ENCODE peak calls at places on chromosomes 12 and 14, in four cellular contexts. G is CD8-positive, alpha-beta T cell; V is RCC 7860; S is G401. J is an unnamed sample.

GRCh38 chr14:100219126-100219785 is 19.7 kb upstream of the YY1 start:
- DNase-seq in G (no peak), V (no peak), S (peak), J (no peak)

GRCh38 chr12:124588689-124589318 is 21.4 kb upstream of the NCOR2 start:
- DNase-seq in G (no peak), V (peak), S (peak), J (peak)

GRCh38 chr12:132055535-132056096 is 88.5 kb downstream of the DDX51 start:
- DNase-seq in G (no peak), V (no peak), S (no peak), J (no peak)

GRCh38 chr14:81435578-81436295 is 35.6 kb upstream of the STON2 start:
- DNase-seq in G (peak), V (peak), S (peak), J (peak)

GRCh38 chr12:1579626-1580025 is 14.8 kb downstream of the FBXL14 start:
- DNase-seq in G (no peak), V (no peak), S (no peak), J (peak)

GRCh38 chr14:74913393-74913792 is 9.7 kb downstream of the RPS6KL1 start:
- DNase-seq in G (no peak), V (no peak), S (no peak), J (no peak)

GRCh38 chr12:57614178-57614947 is 3.1 kb downstream of the ARHGEF25 start:
- DNase-seq in G (no peak), V (no peak), S (peak), J (no peak)

GRCh38 chr14:100834441-100835277 is 8.7 kb downstream of the MEG3 start:
- DNase-seq in G (no peak), V (no peak), S (no peak), J (no peak)

GRCh38 chr14:73913256-73913655 is 26.6 kb downstream of the ZNF410 start:
- DNase-seq in G (no peak), V (no peak), S (no peak), J (peak)

GRCh38 chr12:80513211-80513610 is 69.2 kb downstream of the PTPRQ start:
- DNase-seq in G (no peak), V (no peak), S (no peak), J (no peak)

GRCh38 chr12:125573293-125573692 is 508.1 kb downstream of the AACS start:
- DNase-seq in G (no peak), V (no peak), S (no peak), J (peak)

GRCh38 chr12:16553457-16553856 is 52.5 kb downstream of the LMO3 start:
- DNase-seq in G (no peak), V (no peak), S (no peak), J (peak)

GRCh38 chr12:63304844-63305243 is 153.8 kb upstream of the AVPR1A start:
- DNase-seq in G (no peak), V (no peak), S (no peak), J (no peak)

GRCh38 chr12:27334052-27334720 is 1.6 kb downstream of the BMAL2 start:
- DNase-seq in G (no peak), V (no peak), S (peak), J (no peak)

GRCh38 chr12:50032516-50033316 is 7.4 kb upstream of the RACGAP1 start:
- DNase-seq in G (no peak), V (no peak), S (no peak), J (no peak)

GRCh38 chr14:98799891-98800290 is 472.1 kb downstream of the BCL11B start:
- DNase-seq in G (no peak), V (no peak), S (no peak), J (no peak)

GRCh38 chr12:47417146-47417545 is 288.7 kb downstream of the RPAP3 start:
- DNase-seq in G (no peak), V (no peak), S (no peak), J (no peak)

GRCh38 chr14:104263671-104264358 is 125.4 kb downstream of the KIF26A start:
- DNase-seq in G (peak), V (no peak), S (no peak), J (no peak)

GRCh38 chr14:85333313-85333712 is 196.6 kb upstream of the FLRT2 start:
- DNase-seq in G (no peak), V (no peak), S (no peak), J (no peak)

GRCh38 chr12:2682301-2683282 is 112.2 kb upstream of the FKBP4 start:
- DNase-seq in G (no peak), V (no peak), S (peak), J (peak)

GRCh38 chr12:168763-169525 is 45.0 kb downstream of the SLC6A12 start:
- DNase-seq in G (no peak), V (no peak), S (no peak), J (peak)

GRCh38 chr12:71195338-71195896 is 37.6 kb upstream of the TSPAN8 start:
- DNase-seq in G (no peak), V (no peak), S (no peak), J (no peak)

GRCh38 chr14:106842687-106843086 is 1316.3 kb downstream of the TMEM121 start:
- DNase-seq in G (no peak), V (no peak), S (no peak), J (no peak)

GRCh38 chr12:28050606-28051005 is 78.1 kb upstream of the PTHLH start:
- DNase-seq in G (no peak), V (peak), S (no peak), J (no peak)

GRCh38 chr14:50774542-50775267 is 56.3 kb downstream of the NIN start:
- DNase-seq in G (no peak), V (no peak), S (no peak), J (no peak)